ENCODE peak calls at places on chromosomes 1 and 21, in seven cellular contexts. One of them, this sample, is unnamed.
A peak's percentile ranks its signal among the peaks of the same experiment; 100 is the strongest.

GRCh38 chr1:205270764-205271163 is 43.0 kb downstream of the TMCC2 start:
- DNase-seq in A549: peak; percentile 57
- DNase-seq in H1: no peak
- DNase-seq in IMR-90: peak; percentile 72
- DNase-seq in HCT116: peak; percentile 46
- DNase-seq in GM12878: no peak
- DNase-seq in K562: no peak
- DNase-seq in this sample: peak; percentile 65

GRCh38 chr1:56468472-56468871 is 110.9 kb downstream of the PLPP3 start:
- DNase-seq in A549: no peak
- DNase-seq in H1: no peak
- DNase-seq in IMR-90: no peak
- DNase-seq in HCT116: no peak
- DNase-seq in GM12878: no peak
- DNase-seq in K562: no peak
- DNase-seq in this sample: no peak

GRCh38 chr1:66984491-66984890 is 59.7 kb downstream of the MIER1 start:
- DNase-seq in A549: no peak
- DNase-seq in H1: no peak
- DNase-seq in IMR-90: no peak
- DNase-seq in HCT116: no peak
- DNase-seq in GM12878: peak; percentile 62
- DNase-seq in K562: no peak
- DNase-seq in this sample: no peak

GRCh38 chr1:238161955-238162354 is 271.2 kb upstream of the ZP4 start:
- DNase-seq in A549: no peak
- DNase-seq in H1: no peak
- DNase-seq in IMR-90: no peak
- DNase-seq in HCT116: no peak
- DNase-seq in GM12878: no peak
- DNase-seq in K562: no peak
- DNase-seq in this sample: no peak

GRCh38 chr1:918843-919242 is 4.9 kb upstream of the SAMD11 start:
- DNase-seq in A549: no peak
- DNase-seq in H1: no peak
- DNase-seq in IMR-90: no peak
- DNase-seq in HCT116: no peak
- DNase-seq in GM12878: no peak
- DNase-seq in K562: no peak
- DNase-seq in this sample: no peak

GRCh38 chr1:231724041-231724440 is 97.5 kb downstream of the DISC1 start:
- DNase-seq in A549: no peak
- DNase-seq in H1: no peak
- DNase-seq in IMR-90: no peak
- DNase-seq in HCT116: no peak
- DNase-seq in GM12878: no peak
- DNase-seq in K562: no peak
- DNase-seq in this sample: no peak

GRCh38 chr1:48222501-48223242 is at the start of gene SLC5A9:
- DNase-seq in A549: peak; percentile 11
- DNase-seq in H1: no peak
- DNase-seq in IMR-90: no peak
- DNase-seq in HCT116: no peak
- DNase-seq in GM12878: no peak
- DNase-seq in K562: no peak
- DNase-seq in this sample: peak; percentile 90

GRCh38 chr1:28281608-28282425 is 22.5 kb downstream of the SESN2 start:
- DNase-seq in A549: no peak
- DNase-seq in H1: no peak
- DNase-seq in IMR-90: no peak
- DNase-seq in HCT116: no peak
- DNase-seq in GM12878: no peak
- DNase-seq in K562: no peak
- DNase-seq in this sample: no peak

GRCh38 chr21:46515109-46515508 is 56.4 kb downstream of the DIP2A start:
- DNase-seq in A549: no peak
- DNase-seq in H1: no peak
- DNase-seq in IMR-90: peak; percentile 13
- DNase-seq in HCT116: no peak
- DNase-seq in GM12878: no peak
- DNase-seq in K562: no peak
- DNase-seq in this sample: no peak

GRCh38 chr1:87131809-87132663 is 196.6 kb upstream of the LMO4 start:
- DNase-seq in A549: peak; percentile 61
- DNase-seq in H1: peak; percentile 23
- DNase-seq in IMR-90: peak; percentile 64
- DNase-seq in HCT116: peak; percentile 35
- DNase-seq in GM12878: no peak
- DNase-seq in K562: peak; percentile 85
- DNase-seq in this sample: peak; percentile 47

GRCh38 chr21:25385912-25386474 is 221.3 kb downstream of the MRPL39 start:
- DNase-seq in A549: peak; percentile 57
- DNase-seq in H1: no peak
- DNase-seq in IMR-90: peak; percentile 77
- DNase-seq in HCT116: peak; percentile 23
- DNase-seq in GM12878: no peak
- DNase-seq in K562: peak; percentile 69
- DNase-seq in this sample: peak; percentile 72

GRCh38 chr21:33514234-33514633 is 22.7 kb upstream of the DNAJC28 start:
- DNase-seq in A549: no peak
- DNase-seq in H1: no peak
- DNase-seq in IMR-90: peak; percentile 25
- DNase-seq in HCT116: no peak
- DNase-seq in GM12878: no peak
- DNase-seq in K562: no peak
- DNase-seq in this sample: no peak

DNA sequence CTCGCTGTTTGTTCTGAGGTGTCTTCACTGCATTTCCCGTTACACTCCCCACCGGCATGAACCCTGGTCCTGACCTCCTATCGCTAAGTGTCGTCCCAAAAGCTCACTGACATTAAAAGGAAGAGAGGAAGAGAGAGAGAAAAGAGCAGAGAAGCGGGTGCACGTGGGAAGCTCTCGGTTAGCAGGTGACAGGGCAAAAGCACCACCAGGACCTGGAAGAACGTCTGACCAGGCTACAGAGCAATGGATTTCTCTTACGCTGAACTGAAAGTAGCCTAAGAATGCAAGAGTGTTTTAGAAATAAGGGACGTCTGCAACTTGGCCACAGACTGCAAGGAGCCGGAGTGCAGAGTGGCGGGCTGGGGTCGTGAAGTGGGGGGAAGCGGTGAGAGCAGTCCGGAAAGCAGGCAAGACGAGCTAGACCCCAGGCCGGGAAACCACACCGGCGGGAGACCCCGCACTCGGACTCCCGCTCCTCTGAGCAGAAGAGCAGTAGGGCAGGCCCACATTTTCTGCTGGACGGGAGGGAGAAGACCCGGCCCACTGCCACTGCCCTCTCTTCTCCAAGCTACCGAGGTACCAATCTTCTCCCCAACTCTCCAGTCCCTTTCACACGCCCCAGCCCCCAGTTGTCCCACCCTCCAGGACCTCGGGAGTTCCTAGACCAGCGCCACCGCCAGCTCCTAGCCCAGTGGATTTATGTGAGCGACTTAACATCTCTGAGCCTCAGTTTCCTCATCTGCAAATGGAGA is 8.3 kb upstream of the MPZL1 start:
- DNase-seq in A549: no peak
- DNase-seq in H1: no peak
- DNase-seq in IMR-90: peak; percentile 24
- DNase-seq in HCT116: no peak
- DNase-seq in GM12878: no peak
- DNase-seq in K562: peak; percentile 32
- DNase-seq in this sample: no peak
- TF ChIP-seq CEBPB in A549: no peak
- TF ChIP-seq CEBPB in H1: no peak
- TF ChIP-seq CEBPB in IMR-90: no peak
- TF ChIP-seq CEBPB in HCT116: no peak
- TF ChIP-seq CEBPB in GM12878: no peak
- TF ChIP-seq CEBPB in K562: no peak
- TF ChIP-seq CEBPB in this sample: no peak

GRCh38 chr1:246583448-246584185 is 17.4 kb downstream of the CNST start:
- DNase-seq in A549: peak; percentile 31
- DNase-seq in H1: no peak
- DNase-seq in IMR-90: no peak
- DNase-seq in HCT116: no peak
- DNase-seq in GM12878: no peak
- DNase-seq in K562: peak; percentile 62
- DNase-seq in this sample: peak; percentile 98
- TF ChIP-seq CEBPB in A549: no peak
- TF ChIP-seq CEBPB in H1: no peak
- TF ChIP-seq CEBPB in IMR-90: no peak
- TF ChIP-seq CEBPB in HCT116: no peak
- TF ChIP-seq CEBPB in GM12878: no peak
- TF ChIP-seq CEBPB in K562: peak; percentile 67
- TF ChIP-seq CEBPB in this sample: peak; percentile 84

GRCh38 chr1:83791821-83792437 is 207.0 kb downstream of the TTLL7 start:
- DNase-seq in A549: no peak
- DNase-seq in H1: no peak
- DNase-seq in IMR-90: peak; percentile 0
- DNase-seq in HCT116: no peak
- DNase-seq in GM12878: no peak
- DNase-seq in K562: no peak
- DNase-seq in this sample: no peak
- TF ChIP-seq CEBPB in A549: no peak
- TF ChIP-seq CEBPB in H1: no peak
- TF ChIP-seq CEBPB in IMR-90: no peak
- TF ChIP-seq CEBPB in HCT116: no peak
- TF ChIP-seq CEBPB in GM12878: no peak
- TF ChIP-seq CEBPB in K562: no peak
- TF ChIP-seq CEBPB in this sample: no peak

DNA sequence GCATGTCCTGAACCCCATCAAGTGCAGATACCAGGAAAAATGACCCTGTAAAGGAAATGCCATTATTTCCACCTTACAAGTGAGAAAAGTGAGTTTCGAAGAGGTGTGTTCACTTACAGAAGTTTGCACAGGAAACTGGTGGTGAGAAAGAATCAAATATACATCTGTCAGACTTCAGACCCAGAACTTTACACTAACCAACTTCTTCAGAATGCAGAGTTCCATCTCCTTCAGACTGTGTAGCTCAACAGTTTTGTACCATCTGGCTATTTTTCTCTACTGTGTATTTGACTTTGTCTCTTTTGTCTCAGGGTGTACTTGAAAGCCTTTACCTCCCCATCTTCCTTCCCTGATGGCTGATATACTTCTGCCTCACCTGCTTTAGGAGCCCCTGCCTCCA is 247.7 kb downstream of the FGGY start:
- DNase-seq in A549: no peak
- DNase-seq in H1: no peak
- DNase-seq in IMR-90: no peak
- DNase-seq in HCT116: no peak
- DNase-seq in GM12878: no peak
- DNase-seq in K562: no peak
- DNase-seq in this sample: no peak
- TF ChIP-seq CEBPB in A549: no peak
- TF ChIP-seq CEBPB in H1: no peak
- TF ChIP-seq CEBPB in IMR-90: no peak
- TF ChIP-seq CEBPB in HCT116: no peak
- TF ChIP-seq CEBPB in GM12878: no peak
- TF ChIP-seq CEBPB in K562: no peak
- TF ChIP-seq CEBPB in this sample: no peak

GRCh38 chr1:157367870-157368269 is 184.4 kb downstream of the FCRL5 start:
- DNase-seq in A549: no peak
- DNase-seq in H1: no peak
- DNase-seq in IMR-90: no peak
- DNase-seq in HCT116: no peak
- DNase-seq in GM12878: no peak
- DNase-seq in K562: no peak
- DNase-seq in this sample: no peak
- TF ChIP-seq CEBPB in A549: no peak
- TF ChIP-seq CEBPB in H1: no peak
- TF ChIP-seq CEBPB in IMR-90: no peak
- TF ChIP-seq CEBPB in HCT116: no peak
- TF ChIP-seq CEBPB in GM12878: no peak
- TF ChIP-seq CEBPB in K562: no peak
- TF ChIP-seq CEBPB in this sample: no peak

DNA sequence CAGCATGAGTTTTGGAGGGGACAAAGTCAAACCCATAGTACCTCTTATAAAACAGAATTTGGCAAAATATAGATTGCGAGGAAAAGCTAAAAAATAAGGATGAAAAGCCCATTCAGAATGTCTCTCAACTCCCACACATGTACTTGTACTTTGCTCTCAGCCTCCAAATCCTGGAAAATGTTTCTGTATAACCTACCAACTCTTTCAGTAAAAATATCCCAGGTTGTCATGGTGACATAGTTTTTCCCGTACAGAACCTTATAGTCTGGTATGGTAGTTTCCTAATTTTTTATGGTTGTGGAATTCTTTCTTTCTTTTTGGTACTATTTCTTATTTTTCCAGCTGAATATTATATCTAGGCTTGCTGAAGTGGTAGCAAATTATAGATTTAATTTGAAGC is 15.5 kb upstream of the RPS6KC1 start:
- DNase-seq in A549: no peak
- DNase-seq in H1: no peak
- DNase-seq in IMR-90: no peak
- DNase-seq in HCT116: no peak
- DNase-seq in GM12878: no peak
- DNase-seq in K562: no peak
- DNase-seq in this sample: peak; percentile 15
- TF ChIP-seq CEBPB in A549: no peak
- TF ChIP-seq CEBPB in H1: no peak
- TF ChIP-seq CEBPB in IMR-90: no peak
- TF ChIP-seq CEBPB in HCT116: no peak
- TF ChIP-seq CEBPB in GM12878: no peak
- TF ChIP-seq CEBPB in K562: no peak
- TF ChIP-seq CEBPB in this sample: no peak

DNA sequence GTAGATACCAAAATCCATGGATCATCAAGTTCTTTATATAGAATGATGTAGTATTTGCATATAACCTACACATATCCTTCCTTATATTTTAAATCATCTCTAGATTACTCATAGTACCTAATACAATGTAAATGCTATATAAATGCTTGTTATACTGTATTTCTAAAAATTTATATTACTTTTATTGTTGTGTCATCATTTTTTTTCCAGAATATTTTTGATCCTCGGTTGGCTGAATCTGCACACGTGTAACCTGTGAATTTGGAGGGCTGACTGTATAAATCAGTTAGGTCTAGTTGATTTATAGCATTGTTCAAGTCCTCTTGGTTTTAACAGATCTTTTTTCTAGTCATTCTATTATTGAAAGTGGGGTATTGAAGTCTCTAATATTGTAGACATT is 23.3 kb downstream of the OBSCN start:
- DNase-seq in A549: no peak
- DNase-seq in H1: no peak
- DNase-seq in IMR-90: no peak
- DNase-seq in HCT116: no peak
- DNase-seq in GM12878: no peak
- DNase-seq in K562: no peak
- DNase-seq in this sample: no peak
- TF ChIP-seq CEBPB in A549: no peak
- TF ChIP-seq CEBPB in H1: no peak
- TF ChIP-seq CEBPB in IMR-90: no peak
- TF ChIP-seq CEBPB in HCT116: no peak
- TF ChIP-seq CEBPB in GM12878: no peak
- TF ChIP-seq CEBPB in K562: no peak
- TF ChIP-seq CEBPB in this sample: no peak

GRCh38 chr1:58939666-58940370 is 156.0 kb upstream of the JUN start:
- DNase-seq in A549: no peak
- DNase-seq in H1: no peak
- DNase-seq in IMR-90: no peak
- DNase-seq in HCT116: no peak
- DNase-seq in GM12878: no peak
- DNase-seq in K562: no peak
- DNase-seq in this sample: no peak
- TF ChIP-seq CEBPB in A549: no peak
- TF ChIP-seq CEBPB in H1: no peak
- TF ChIP-seq CEBPB in IMR-90: no peak
- TF ChIP-seq CEBPB in HCT116: no peak
- TF ChIP-seq CEBPB in GM12878: no peak
- TF ChIP-seq CEBPB in K562: no peak
- TF ChIP-seq CEBPB in this sample: no peak

This sample was measured in HepG2.